ENCODE peak calls at places on chromosomes 2 and 18, in four cellular contexts. W, G, Z and I are unnamed samples.

GRCh38 chr2:106195996-106196395 is 1.9 kb upstream of the UXS1 start:
- DNase-seq in W (no peak), G (no peak), Z (no peak), I (no peak)

GRCh38 chr2:63300835-63301234 is 250.2 kb downstream of the OTX1 start:
- DNase-seq in W (no peak), G (no peak), Z (no peak), I (no peak)

GRCh38 chr2:191063584-191063983 is 49.6 kb upstream of the STAT1 start:
- DNase-seq in W (no peak), G (no peak), Z (no peak), I (no peak)

GRCh38 chr2:70901235-70902066 is 34.2 kb upstream of the ATP6V1B1 start:
- DNase-seq in W (peak), G (no peak), Z (peak), I (no peak)

GRCh38 chr18:54852780-54853675 is 24.8 kb downstream of the RAB27B start:
- DNase-seq in W (peak), G (no peak), Z (no peak), I (no peak)

GRCh38 chr18:7878265-7879173 is 311.4 kb downstream of the PTPRM start:
- DNase-seq in W (no peak), G (no peak), Z (no peak), I (no peak)

GRCh38 chr2:41854227-41854626 is 193.6 kb upstream of the PKDCC start:
- DNase-seq in W (no peak), G (no peak), Z (no peak), I (no peak)

GRCh38 chr2:31528823-31529222 is 51.9 kb downstream of the SRD5A2 start:
- DNase-seq in W (no peak), G (no peak), Z (no peak), I (no peak)

GRCh38 chr2:105323117-105323516 is 6.4 kb downstream of the TGFBRAP1 start:
- DNase-seq in W (no peak), G (no peak), Z (no peak), I (no peak)

GRCh38 chr18:41532344-41533086 is 422.5 kb upstream of the PIK3C3 start:
- DNase-seq in W (no peak), G (no peak), Z (no peak), I (no peak)

GRCh38 chr2:197556456-197556855 is 40.6 kb downstream of the MOB4 start:
- DNase-seq in W (no peak), G (no peak), Z (no peak), I (no peak)

DNA sequence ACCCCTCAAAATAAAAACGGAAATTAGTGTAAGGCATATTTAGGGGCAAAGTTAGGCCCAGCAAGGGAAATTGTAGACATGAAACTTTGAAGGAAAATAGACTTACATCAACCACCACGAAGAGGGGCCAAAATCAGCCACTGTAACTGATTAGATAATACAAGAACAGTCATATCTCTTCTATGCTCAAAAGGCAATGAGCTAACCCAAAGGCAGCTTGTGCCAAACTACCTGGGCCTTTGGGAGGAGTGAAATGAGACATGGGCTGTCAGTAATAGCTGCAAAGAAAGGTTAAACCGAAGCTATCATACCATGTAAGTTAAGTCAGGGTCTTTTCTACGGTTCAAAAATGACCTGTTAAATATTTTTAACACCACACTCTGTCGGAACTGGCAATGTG is 69.7 kb downstream of the ACVR1 start:
- DNase-seq in W (no peak), G (no peak), Z (no peak), I (no peak)
- TF ChIP-seq CTCF in W (no peak), G (no peak), Z (no peak), I (no peak)

DNA sequence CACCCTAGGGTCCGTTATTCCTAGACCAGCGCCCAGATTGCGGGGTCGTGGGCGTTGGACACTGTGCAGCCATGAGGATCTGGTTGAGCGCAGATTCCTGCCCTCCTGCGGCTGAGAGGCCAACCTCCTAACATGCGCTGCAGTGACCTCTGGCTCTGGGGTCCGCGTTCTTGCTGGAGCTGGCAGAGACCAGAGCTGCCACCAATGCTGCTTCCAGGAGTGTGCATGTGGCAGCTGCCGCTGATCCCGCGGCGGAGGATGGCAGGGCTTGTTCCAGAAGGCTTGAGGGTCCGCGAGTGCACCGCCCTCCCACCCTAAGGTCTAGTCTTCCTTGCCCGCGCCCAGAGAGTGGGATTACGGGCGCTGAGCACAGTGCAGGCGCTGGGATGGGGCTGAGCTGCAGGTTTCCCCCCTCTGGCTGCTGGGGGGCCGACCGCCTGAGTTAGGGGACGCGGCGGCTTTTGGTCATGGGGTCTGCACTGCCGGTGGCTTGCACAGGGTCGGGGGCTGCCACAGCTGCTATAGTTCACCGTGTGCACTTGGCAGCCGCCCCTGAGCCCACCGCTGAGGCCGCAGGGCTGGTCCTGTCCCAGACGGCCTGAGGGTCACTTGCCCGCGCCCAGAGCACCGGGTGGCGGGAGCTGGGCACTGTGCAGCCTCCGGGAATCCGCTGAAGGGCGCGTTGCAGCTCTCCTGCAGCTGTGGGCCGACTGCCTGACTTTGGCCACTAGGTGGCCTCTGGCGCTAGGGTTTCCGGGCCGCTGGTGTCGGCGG is 145.9 kb downstream of the CCDC74A start:
- DNase-seq in W (peak), G (no peak), Z (peak), I (no peak)
- TF ChIP-seq CTCF in W (peak), G (peak), Z (peak), I (peak)

DNA sequence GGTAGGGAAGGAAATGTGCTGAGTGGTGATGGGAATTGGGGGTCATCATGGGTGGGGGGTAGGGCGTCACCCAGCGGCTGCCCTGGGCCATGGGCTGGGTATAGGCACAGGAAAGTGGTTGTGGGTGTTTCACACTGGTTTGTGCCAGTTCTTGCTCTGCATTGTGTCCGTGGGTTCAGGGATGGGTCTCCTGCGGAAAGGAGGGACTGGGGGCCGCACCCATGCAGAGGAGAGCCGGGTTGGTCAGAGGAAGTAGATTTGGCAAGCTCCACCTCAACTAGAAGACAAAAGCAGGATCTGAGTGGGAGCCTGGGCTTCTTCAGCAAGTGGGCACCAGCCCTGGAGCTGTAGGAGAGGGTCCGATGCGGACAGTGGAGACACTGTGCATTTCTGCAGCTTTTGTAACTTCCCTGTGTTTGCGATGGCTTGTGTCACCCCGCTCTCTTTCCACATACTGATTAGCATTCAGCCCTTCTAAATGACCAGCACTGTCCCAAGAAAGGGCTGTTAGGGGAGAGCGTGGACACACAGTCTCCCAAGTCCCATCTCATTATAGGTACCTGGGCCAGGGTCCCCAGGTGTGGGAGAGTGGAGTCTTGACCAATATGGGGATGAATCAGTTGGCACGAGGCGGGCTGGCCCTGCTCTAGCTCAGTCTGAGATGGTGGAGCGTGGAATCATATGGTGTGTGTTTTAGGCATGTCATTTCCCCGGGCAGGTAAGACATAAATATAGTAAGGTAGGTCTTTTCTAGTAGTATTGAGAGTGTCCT is 67.2 kb downstream of the LRRFIP1 start:
- DNase-seq in W (no peak), G (no peak), Z (no peak), I (no peak)
- TF ChIP-seq CTCF in W (no peak), G (no peak), Z (no peak), I (no peak)

GRCh38 chr18:56326386-56327072 is 311.9 kb downstream of the TXNL1 start:
- DNase-seq in W (no peak), G (no peak), Z (no peak), I (no peak)
- TF ChIP-seq CTCF in W (no peak), G (no peak), Z (no peak), I (no peak)